ENCODE peak calls at places on chromosomes 13 and 19, in seven cellular contexts. Q is heart left ventricle, X is endodermal cell, F is HFF-Myc, C is dorsolateral prefrontal cortex, M is IMR-90, D is fibroblast of pulmonary artery. H is an unnamed sample.

GRCh38 chr19:18594096-18594823 is 5.7 kb downstream of the REX1BD start:
- DNase-seq in Q (peak), X (peak), F (no peak), C (no peak), M (peak), D (peak), H (no peak)

GRCh38 chr13:39106216-39106995 is 68.2 kb downstream of the NHLRC3 start:
- DNase-seq in Q (no peak), X (no peak), F (no peak), C (no peak), M (no peak), D (peak), H (no peak)

GRCh38 chr13:46552302-46552680 is 679 bp upstream of the LRCH1 start:
- DNase-seq in Q (no peak), X (peak), F (no peak), C (no peak), M (no peak), D (no peak), H (no peak)

GRCh38 chr13:113882266-113882627 is 18.4 kb upstream of the GAS6 start:
- DNase-seq in Q (peak), X (no peak), F (no peak), C (no peak), M (no peak), D (no peak), H (no peak)

GRCh38 chr13:112438094-112438493 is 61.9 kb downstream of the SPACA7 start:
- DNase-seq in Q (no peak), X (no peak), F (no peak), C (no peak), M (no peak), D (no peak), H (no peak)

GRCh38 chr13:60112771-60113170 is 51.0 kb downstream of the DIAPH3 start:
- DNase-seq in Q (no peak), X (no peak), F (no peak), C (no peak), M (peak), D (peak), H (no peak)

GRCh38 chr13:113298001-113298945 is 1.2 kb downstream of the LAMP1 start:
- DNase-seq in Q (no peak), X (no peak), F (no peak), C (no peak), M (no peak), D (no peak), H (no peak)

GRCh38 chr19:14497347-14497921 is 1.5 kb upstream of the GIPC1 start:
- DNase-seq in Q (no peak), X (no peak), F (no peak), C (peak), M (no peak), D (no peak), H (no peak)

GRCh38 chr19:47821460-47822020 is at the start of gene CRX:
- DNase-seq in Q (no peak), X (no peak), F (no peak), C (no peak), M (no peak), D (no peak), H (peak)

GRCh38 chr19:42879613-42880012 is at the start of gene PSG1:
- DNase-seq in Q (no peak), X (no peak), F (no peak), C (no peak), M (no peak), D (no peak), H (no peak)

GRCh38 chr19:31349160-31349881 is at the start of gene TSHZ3:
- DNase-seq in Q (peak), X (peak), F (no peak), C (no peak), M (peak), D (peak), H (no peak)

GRCh38 chr13:112883241-112883945 is 85.6 kb upstream of the MCF2L start:
- DNase-seq in Q (no peak), X (no peak), F (no peak), C (no peak), M (no peak), D (no peak), H (no peak)

GRCh38 chr19:3480383-3481091 is at the start of gene SMIM24:
- DNase-seq in Q (no peak), X (peak), F (no peak), C (no peak), M (no peak), D (no peak), H (no peak)

GRCh38 chr13:97295279-97296182 is 73.4 kb downstream of the MBNL2 start:
- DNase-seq in Q (no peak), X (no peak), F (no peak), C (no peak), M (peak), D (peak), H (no peak)

GRCh38 chr13:102028846-102029245 is 373.0 kb downstream of the FGF14 start:
- DNase-seq in Q (no peak), X (no peak), F (no peak), C (no peak), M (no peak), D (no peak), H (no peak)

GRCh38 chr19:45616709-45617027 is 14.7 kb upstream of the GPR4 start:
- DNase-seq in Q (no peak), X (peak), F (no peak), C (no peak), M (no peak), D (no peak), H (no peak)

GRCh38 chr13:110017379-110017778 is 231.0 kb upstream of the IRS2 start:
- DNase-seq in Q (no peak), X (peak), F (peak), C (no peak), M (peak), D (peak), H (no peak)

GRCh38 chr13:36608474-36608873 is 65.3 kb upstream of the SERTM1 start:
- DNase-seq in Q (no peak), X (no peak), F (no peak), C (no peak), M (no peak), D (no peak), H (no peak)

GRCh38 chr13:50448535-50448981 is 394.9 kb downstream of the DLEU7 start:
- DNase-seq in Q (no peak), X (no peak), F (no peak), C (no peak), M (no peak), D (no peak), H (no peak)

GRCh38 chr19:40672573-40673299 is 17.7 kb downstream of the NUMBL start:
- DNase-seq in Q (no peak), X (no peak), F (no peak), C (no peak), M (no peak), D (no peak), H (no peak)

GRCh38 chr13:97225533-97225932 is 3.4 kb downstream of the MBNL2 start:
- DNase-seq in Q (no peak), X (no peak), F (no peak), C (no peak), M (no peak), D (no peak), H (no peak)

GRCh38 chr19:30111456-30111855 is 169.4 kb downstream of the URI1 start:
- DNase-seq in Q (no peak), X (no peak), F (no peak), C (no peak), M (no peak), D (no peak), H (no peak)

GRCh38 chr19:679418-680286 is 3.5 kb downstream of the FSTL3 start:
- DNase-seq in Q (peak), X (peak), F (no peak), C (no peak), M (peak), D (peak), H (no peak)

GRCh38 chr13:50713849-50714248 is 129.6 kb downstream of the DLEU7 start:
- DNase-seq in Q (no peak), X (no peak), F (peak), C (no peak), M (peak), D (peak), H (no peak)

GRCh38 chr19:54297759-54298305 is 15.1 kb downstream of the LILRA5 start:
- DNase-seq in Q (no peak), X (no peak), F (no peak), C (no peak), M (no peak), D (no peak), H (no peak)

GRCh38 chr19:4380254-4380727 is 20.1 kb downstream of the SH3GL1 start:
- DNase-seq in Q (peak), X (no peak), F (no peak), C (no peak), M (no peak), D (no peak), H (no peak)

GRCh38 chr13:109151696-109152095 is 522.3 kb downstream of the MYO16 start:
- DNase-seq in Q (no peak), X (peak), F (no peak), C (no peak), M (no peak), D (no peak), H (no peak)

GRCh38 chr13:28027070-28027469 is 38.6 kb upstream of the URAD start:
- DNase-seq in Q (no peak), X (no peak), F (no peak), C (no peak), M (no peak), D (no peak), H (no peak)
- TF ChIP-seq CTCF in Q (no peak), X (no peak), F (no peak), C (no peak), M (no peak), D (no peak), H (no peak)

GRCh38 chr19:19696386-19696785 is 27.7 kb downstream of the ZNF101 start:
- DNase-seq in Q (no peak), X (no peak), F (no peak), C (no peak), M (no peak), D (no peak), H (no peak)
- TF ChIP-seq CTCF in Q (no peak), X (no peak), F (no peak), C (no peak), M (no peak), D (no peak), H (no peak)

DNA sequence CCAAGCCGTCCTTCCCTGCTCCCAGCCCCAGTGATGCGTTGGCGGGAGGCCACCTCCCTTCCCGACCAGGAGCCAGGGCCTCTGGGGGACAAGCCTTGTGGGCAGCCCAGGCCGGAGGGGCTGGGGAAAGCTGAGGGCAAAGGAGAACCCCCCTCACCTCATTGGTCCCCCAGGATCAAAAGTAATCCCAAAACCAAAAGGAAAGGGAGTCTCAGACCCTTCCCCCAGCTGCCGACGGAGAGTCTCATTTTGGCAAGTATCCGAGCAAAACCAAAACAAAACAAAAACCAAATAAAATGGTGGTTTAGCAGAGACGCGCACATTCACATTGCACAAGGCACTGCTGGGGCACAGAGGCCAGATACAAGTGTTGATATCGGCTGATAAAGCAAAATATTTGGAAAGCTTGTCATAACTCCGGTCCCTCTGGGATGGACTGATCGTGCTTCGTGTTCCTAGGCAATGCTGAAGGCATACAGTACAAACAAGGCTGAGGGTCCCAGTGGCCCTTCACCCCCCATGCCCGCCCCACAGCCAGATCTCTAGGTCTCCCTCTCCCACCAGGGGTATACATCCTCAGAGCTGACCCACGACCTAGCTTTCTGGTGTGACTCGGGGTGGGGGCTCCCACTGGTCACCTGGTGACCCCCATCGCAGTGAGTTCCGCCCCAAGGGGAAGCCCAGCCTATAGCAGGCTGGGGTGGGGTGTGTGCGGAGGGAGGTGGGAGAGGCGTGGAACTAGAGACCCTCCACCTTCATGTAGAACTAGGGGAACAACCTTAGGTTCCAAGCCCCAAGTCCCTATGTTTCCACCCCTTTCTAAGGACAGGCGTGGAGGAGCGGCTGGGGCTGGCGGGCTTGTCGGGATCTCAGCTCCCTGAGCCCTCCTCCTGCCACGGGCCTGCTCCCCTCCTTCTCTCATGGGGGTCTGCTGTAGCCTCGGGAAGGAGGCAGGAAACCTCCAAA is 2.0 kb downstream of the CEBPA start:
- DNase-seq in Q (no peak), X (no peak), F (no peak), C (no peak), M (no peak), D (no peak), H (peak)
- TF ChIP-seq CTCF in Q (no peak), X (no peak), F (no peak), C (no peak), M (no peak), D (no peak), H (no peak)

GRCh38 chr13:40813662-40814454 is 24.4 kb downstream of the SLC25A15 start:
- DNase-seq in Q (no peak), X (peak), F (no peak), C (no peak), M (peak), D (peak), H (no peak)
- TF ChIP-seq CTCF in Q (peak), X (peak), F (peak), C (peak), M (peak), D (peak), H (peak)

GRCh38 chr13:32381539-32381938 is 46.4 kb downstream of the N4BP2L1 start:
- DNase-seq in Q (no peak), X (peak), F (peak), C (no peak), M (peak), D (peak), H (no peak)
- TF ChIP-seq CTCF in Q (peak), X (peak), F (peak), C (peak), M (peak), D (peak), H (peak)

GRCh38 chr19:13155472-13156284 is 5.5 kb downstream of the IER2 start:
- DNase-seq in Q (peak), X (peak), F (no peak), C (no peak), M (peak), D (peak), H (peak)

GRCh38 chr19:13152854-13153626 is 2.8 kb downstream of the IER2 start:
- DNase-seq in Q (peak), X (peak), F (peak), C (peak), M (peak), D (peak), H (peak)

GRCh38 chr19:13154241-13154778 is 4.1 kb downstream of the IER2 start:
- DNase-seq in Q (peak), X (peak), F (no peak), C (no peak), M (peak), D (peak), H (no peak)

GRCh38 chr19:13153627-13154240 is 3.5 kb downstream of the IER2 start:
- DNase-seq in Q (no peak), X (no peak), F (no peak), C (no peak), M (no peak), D (peak), H (no peak)

GRCh38 chr19:13154911-13155471 is 4.8 kb downstream of the IER2 start:
- DNase-seq in Q (no peak), X (peak), F (no peak), C (no peak), M (peak), D (peak), H (no peak)
- TF ChIP-seq CTCF in Q (no peak), X (peak), F (peak), C (no peak), M (peak), D (peak), H (peak)